ENCODE peak calls at places on chromosomes 4 and X, in nine cellular contexts. Y is OCI-LY7; S is activated CD8-positive, alpha-beta memory T cell treated with anti-CD3 and anti-CD28 coated beads for 1 hour; R is ACHN; D is cardiac fibroblast; Q is AML-193; Z is pons; J is HCT116; L is stomach. K is an unnamed sample.

GRCh38 chr4:185204238-185204910 is 574 bp upstream of the CFAP97 start:
- DNase-seq in S (no peak), Q (no peak), J (no peak), Z (peak; percentile 46), L (no peak), R (no peak), D (peak; percentile 31), Y (peak; percentile 54), K (peak; percentile 61)

GRCh38 chrX:52352551-52352950 is 16.3 kb upstream of the XAGE2 start:
- DNase-seq in S (no peak), Q (no peak), Y (no peak), L (no peak), R (no peak), J (no peak), Z (no peak), D (no peak), K (no peak)

GRCh38 chr4:155787113-155787710 is 28.4 kb downstream of the GUCY1B1 start:
- DNase-seq in Q (peak; percentile 63), L (no peak), S (no peak), D (peak; percentile 77), J (peak; percentile 44), Z (peak; percentile 76), R (peak; percentile 73), Y (peak; percentile 18), K (peak; percentile 58)

GRCh38 chr4:128686032-128686465 is 123.5 kb upstream of the JADE1 start:
- DNase-seq in J (no peak), L (no peak), D (no peak), R (no peak), Y (no peak), Z (no peak), Q (no peak), S (no peak), K (no peak)

GRCh38 chr4:7719354-7720174 is 220.1 kb downstream of the AFAP1 start:
- DNase-seq in S (peak; percentile 13), Q (no peak), R (peak; percentile 28), J (no peak), Z (peak; percentile 15), L (peak; percentile 49), Y (peak; percentile 27), D (peak; percentile 38), K (peak; percentile 42)

GRCh38 chrX:151402719-151403390 is 5.8 kb downstream of the VMA21 start:
- DNase-seq in D (no peak), Q (no peak), Y (no peak), S (no peak), Z (no peak), L (peak; percentile 54), R (no peak), J (no peak), K (peak; percentile 62)

GRCh38 chr4:159283697-159284492 is 181.0 kb downstream of the RAPGEF2 start:
- DNase-seq in D (peak; percentile 90), S (no peak), Y (no peak), L (no peak), J (no peak), Z (no peak), Q (no peak), R (peak; percentile 80), K (no peak)

GRCh38 chrX:49073641-49074575 is at the start of gene PRAF2:
- DNase-seq in R (peak; percentile 83), D (peak; percentile 91), L (peak; percentile 93), Q (no peak), J (peak; percentile 66), S (peak; percentile 69), Y (peak; percentile 89), Z (peak; percentile 92), K (peak; percentile 93)

GRCh38 chr4:153122855-153123254 is 81.4 kb upstream of the TRIM2 start:
- DNase-seq in S (no peak), Z (no peak), D (no peak), R (no peak), Q (no peak), L (no peak), J (no peak), Y (no peak), K (peak; percentile 60)

GRCh38 chrX:132206259-132206658 is 13.0 kb downstream of the RAP2C start:
- DNase-seq in J (no peak), Z (no peak), S (no peak), Y (no peak), Q (no peak), L (no peak), D (peak; percentile 36), R (no peak), K (no peak)

GRCh38 chrX:475926-476723 is 89.4 kb upstream of the PPP2R3B start:
- DNase-seq in D (no peak), Q (no peak), Z (no peak), Y (no peak), J (no peak), R (no peak), L (no peak), S (no peak), K (no peak)

GRCh38 chr4:2691952-2692435 is 64.1 kb downstream of the TNIP2 start:
- DNase-seq in L (no peak), D (no peak), J (no peak), Y (no peak), Z (no peak), S (no peak), Q (no peak), R (no peak), K (no peak)

GRCh38 chrX:23904096-23904495 is 3.6 kb downstream of the APOO start:
- DNase-seq in Y (no peak), R (no peak), Z (peak; percentile 71), L (no peak), Q (no peak), S (no peak), D (peak; percentile 81), J (no peak), K (no peak)

GRCh38 chrX:101078716-101079115 is at the start of gene TMEM35A:
- DNase-seq in Z (peak; percentile 25), S (no peak), J (no peak), L (no peak), Y (no peak), R (no peak), Q (no peak), D (peak; percentile 29), K (peak; percentile 84)

K was measured in cerebellar cortex.